ENCODE peak calls at places on chromosomes 16 and 17, in ten cellular contexts. T, L, F, B, D, M, U, C, Q and R are unnamed samples.

GRCh38 chr16:2008631-2009301 is 855 bp downstream of the ZNF598 start:
- DNase-seq in M (peak; percentile 19), F (peak; percentile 79), U (no peak), B (peak; percentile 66), Q (no peak), D (no peak), C (peak; percentile 38), T (no peak), L (no peak), R (no peak)

GRCh38 chr16:73066927-73067670 is 19.2 kb upstream of the ZFHX3 start:
- DNase-seq in M (no peak), Q (no peak), B (no peak), D (no peak), F (no peak), L (no peak), T (no peak), U (no peak), C (no peak), R (no peak)

GRCh38 chr17:6574689-6575595 is 18.6 kb upstream of the PITPNM3 start:
- DNase-seq in Q (no peak), M (no peak), C (peak; percentile 67), L (peak; percentile 40), U (no peak), B (peak; percentile 82), D (peak; percentile 47), F (peak; percentile 79), T (peak; percentile 31), R (peak; percentile 49)

GRCh38 chr17:79438936-79439335 is 171.9 kb downstream of the RBFOX3 start:
- DNase-seq in U (no peak), Q (no peak), C (no peak), T (no peak), D (no peak), B (no peak), M (no peak), F (no peak), L (no peak), R (no peak)

GRCh38 chr17:72579990-72580320 is 459.1 kb downstream of the SOX9 start:
- DNase-seq in D (no peak), T (no peak), U (no peak), F (no peak), L (no peak), C (no peak), M (no peak), Q (no peak), B (no peak), R (no peak)

GRCh38 chr16:72812651-72813050 is 235.3 kb downstream of the ZFHX3 start:
- DNase-seq in U (no peak), B (no peak), C (no peak), Q (no peak), M (no peak), D (no peak), L (no peak), F (no peak), T (no peak), R (no peak)

GRCh38 chr16:67782567-67783352 is 23.6 kb downstream of the RANBP10 start:
- DNase-seq in D (no peak), U (no peak), Q (no peak), L (no peak), F (peak; percentile 44), T (no peak), B (no peak), C (no peak), M (no peak), R (no peak)

GRCh38 chr16:84593825-84594724 is 23.8 kb downstream of the COTL1 start:
- DNase-seq in B (peak; percentile 95), Q (peak; percentile 70), U (peak; percentile 65), D (no peak), C (no peak), L (no peak), T (peak; percentile 66), M (peak; percentile 73), F (peak; percentile 92), R (no peak)